ENCODE peak calls at places on chromosomes 1 and 21, in four cellular contexts. T is prostate gland, N is sigmoid colon, E is Peyer's patch. Y is an unnamed sample.
A peak's percentile ranks its signal among the peaks of the same experiment; 100 is the strongest.

GRCh38 chr1:15950763-15951295 is 25.1 kb downstream of the ZBTB17 start:
- DNase-seq in E (peak; percentile 65), T (no peak), N (peak; percentile 81), Y (no peak)

GRCh38 chr1:27504588-27505419 is 14.8 kb upstream of the WASF2 start:
- DNase-seq in T (no peak), N (peak; percentile 91), E (peak; percentile 57), Y (peak; percentile 94)

GRCh38 chr1:112906155-112906698 is 49.8 kb downstream of the SLC16A1 start:
- DNase-seq in T (no peak), N (no peak), E (no peak), Y (no peak)

GRCh38 chr21:40043423-40043822 is 176.2 kb downstream of the PCP4 start:
- DNase-seq in E (no peak), N (no peak), T (no peak), Y (no peak)

GRCh38 chr1:205291577-205291976 is 30.0 kb downstream of the NUAK2 start:
- DNase-seq in T (no peak), E (peak; percentile 72), N (no peak), Y (no peak)

GRCh38 chr1:94623560-94624148 is 82.1 kb upstream of the F3 start:
- DNase-seq in E (no peak), N (no peak), T (no peak), Y (no peak)

GRCh38 chr1:40401427-40402201 is 28.1 kb downstream of the SMAP2 start:
- DNase-seq in E (no peak), N (no peak), T (no peak), Y (no peak)

GRCh38 chr1:20496241-20496661 is 10.2 kb upstream of the CAMK2N1 start:
- DNase-seq in T (no peak), N (no peak), E (no peak), Y (no peak)

GRCh38 chr1:3359346-3360157 is 94.9 kb upstream of the ARHGEF16 start:
- DNase-seq in T (peak; percentile 80), E (no peak), N (no peak), Y (no peak)

GRCh38 chr1:180953291-180953747 is 40.6 kb downstream of the KIAA1614 start:
- DNase-seq in T (peak; percentile 72), N (peak; percentile 71), E (no peak), Y (no peak)

DNA sequence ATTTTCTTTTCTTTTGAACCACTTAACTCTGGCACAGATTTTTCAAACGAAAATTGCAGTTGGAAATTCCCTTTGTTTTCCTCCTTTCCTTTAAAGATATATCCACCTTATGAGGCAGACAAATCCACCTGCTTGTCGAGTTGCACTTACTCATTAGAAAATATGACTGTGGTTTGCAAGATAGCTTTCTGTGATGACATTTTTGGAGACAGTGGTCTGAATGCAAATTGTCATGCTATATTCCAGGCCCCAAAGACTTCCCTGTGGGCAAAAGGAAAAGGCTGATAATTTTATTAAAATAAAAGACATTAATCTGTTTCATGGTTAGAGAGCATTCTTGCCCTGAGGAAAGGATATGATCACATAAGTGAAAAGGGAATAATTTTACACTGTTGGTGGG is 120.6 kb downstream of the TNFSF18 start:
- DNase-seq in N (no peak), E (no peak), T (no peak), Y (no peak)
- H3K4me1 ChIP-seq in N (peaks cover 11% of the 10 kb centered on the region), E (no peaks in the 10 kb centered on the region), T (no peaks in the 10 kb centered on the region), Y (no peaks in the 10 kb centered on the region)

DNA sequence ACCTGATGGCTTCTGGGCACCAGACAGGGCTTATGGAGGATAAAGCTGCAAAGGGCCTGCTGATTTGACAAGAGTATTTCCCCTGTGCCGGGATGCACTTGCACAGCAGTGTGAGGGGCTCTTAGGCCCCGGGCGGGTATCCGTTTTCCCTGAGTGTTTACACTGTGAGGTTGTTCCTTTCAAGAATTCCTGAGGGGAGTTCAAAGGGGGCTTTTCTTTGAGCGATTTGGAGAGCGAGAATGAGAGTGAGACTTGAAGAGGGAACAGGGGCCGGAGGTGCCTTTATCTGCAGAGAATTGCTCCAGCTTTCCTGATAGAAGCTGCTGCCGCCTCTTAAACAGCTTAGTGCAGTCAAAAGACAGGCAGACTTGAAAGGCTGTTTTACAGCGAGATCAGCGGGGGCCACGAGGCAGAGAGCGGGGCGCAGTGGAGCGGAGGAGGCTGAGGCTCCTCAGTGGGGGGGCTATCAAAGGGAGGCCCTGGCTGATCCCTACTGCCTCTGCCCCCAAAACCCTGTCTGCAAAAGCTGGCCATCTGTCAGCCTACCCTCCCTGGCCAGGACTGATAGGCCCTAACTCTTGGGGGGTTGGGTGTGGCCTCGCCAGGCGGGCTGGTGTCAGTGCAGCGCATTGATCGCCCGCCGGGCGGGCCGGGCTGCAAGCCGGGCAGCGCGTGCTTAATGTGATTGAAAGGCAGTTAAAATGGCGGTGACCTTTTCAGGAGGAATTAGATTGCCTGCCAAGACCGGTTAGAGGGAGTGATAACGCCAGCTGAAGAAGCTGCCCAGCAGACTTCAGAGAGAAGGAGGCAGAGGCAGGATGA is 36.5 kb downstream of the TMEM53 start:
- DNase-seq in N (no peak), E (no peak), T (no peak), Y (peak; percentile 62)
- TF ChIP-seq POLR2A in N (no peak), E (no peak), T (no peak), Y (no peak)

DNA sequence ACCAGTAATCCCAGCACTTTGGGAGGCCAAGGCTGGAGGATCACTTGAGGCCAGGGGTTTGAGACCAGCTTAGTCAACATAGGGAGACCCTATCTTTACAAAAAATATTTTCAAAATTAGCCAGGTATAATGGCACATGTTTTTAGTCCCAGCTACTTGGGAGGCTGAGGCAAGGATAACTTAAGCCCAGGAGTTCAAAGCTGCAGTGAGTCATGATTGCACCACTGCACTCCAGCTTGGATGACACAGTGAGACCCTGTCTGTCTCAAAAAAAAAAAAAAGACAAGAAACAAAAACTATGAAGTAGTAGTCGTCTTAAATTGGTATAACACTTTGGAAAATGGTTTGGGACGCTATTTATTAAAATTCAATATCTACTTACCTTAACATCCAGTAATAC is 7.7 kb downstream of the AIM2 start:
- DNase-seq in E (no peak), N (no peak), T (no peak), Y (no peak)
- H3K4me1 ChIP-seq in E (no peaks in the 10 kb centered on the region), N (no peaks in the 10 kb centered on the region), T (no peaks in the 10 kb centered on the region), Y (no peaks in the 10 kb centered on the region)

GRCh38 chr1:62436466-62437272 is at the start of gene USP1:
- DNase-seq in E (peak; percentile 98), T (no peak), N (peak; percentile 99), Y (peak; percentile 98)
- TF ChIP-seq POLR2A in E (no peak), T (peak; percentile 55), N (no peak), Y (no peak)

GRCh38 chr1:208536176-208536575 is 292.0 kb upstream of the PLXNA2 start:
- DNase-seq in T (no peak), N (no peak), E (no peak), Y (no peak)
- H3K4me1 ChIP-seq in T (no peaks in the 10 kb centered on the region), N (no peaks in the 10 kb centered on the region), E (no peaks in the 10 kb centered on the region), Y (no peaks in the 10 kb centered on the region)

DNA sequence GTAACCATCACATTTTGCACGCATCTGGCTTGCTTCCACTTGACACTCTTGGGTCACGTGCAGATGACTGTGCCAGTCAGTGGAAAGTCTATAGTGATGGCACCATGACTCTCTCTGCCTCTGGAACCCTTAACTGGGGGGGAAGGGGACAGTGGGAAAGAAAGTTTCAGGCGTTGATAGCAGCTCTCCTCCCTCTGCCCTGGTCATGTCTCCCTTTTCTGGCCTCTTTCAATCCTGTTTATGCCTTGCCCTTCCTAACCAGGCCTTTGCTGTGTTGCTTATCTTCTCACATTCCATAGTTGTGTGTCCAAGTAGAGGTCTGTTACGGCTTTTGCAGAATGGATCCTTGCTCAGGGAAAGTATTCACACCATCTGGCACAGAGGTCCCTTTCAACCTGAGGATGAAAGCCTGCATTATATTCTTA is 93.5 kb downstream of the NRDC start:
- DNase-seq in T (no peak), N (no peak), E (no peak), Y (no peak)
- TF ChIP-seq POLR2A in T (no peak), N (no peak), E (no peak), Y (no peak)

DNA sequence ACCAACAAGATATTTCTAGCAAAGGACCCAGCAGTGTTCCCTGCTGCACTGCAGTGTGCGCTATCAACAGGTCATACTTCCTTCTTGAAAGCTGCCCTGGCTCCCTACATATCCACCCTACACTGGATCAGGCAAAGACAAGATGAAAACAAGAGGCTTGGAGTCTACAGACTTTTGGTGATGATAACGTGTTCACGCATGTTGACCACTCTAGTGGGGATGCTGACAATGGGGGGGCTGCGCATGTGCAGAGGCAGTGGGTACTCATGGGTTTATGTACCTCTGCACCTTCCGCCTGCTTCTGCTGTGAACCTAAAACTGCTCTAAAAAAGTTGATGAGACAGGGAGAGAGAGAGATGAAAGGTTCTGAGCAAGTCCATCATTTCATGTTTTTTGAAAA is 5.5 kb downstream of the ENO1 start:
- DNase-seq in N (no peak), T (no peak), E (no peak), Y (no peak)
- H3K4me1 ChIP-seq in N (peaks cover 47% of the 10 kb centered on the region), T (no peaks in the 10 kb centered on the region), E (peaks cover 71% of the 10 kb centered on the region), Y (peaks cover 32% of the 10 kb centered on the region)

GRCh38 chr1:159867322-159868064 is 5.0 kb upstream of the VSIG8 start:
- DNase-seq in E (peak; percentile 88), T (peak; percentile 48), N (no peak), Y (no peak)
- TF ChIP-seq POLR2A in E (no peak), T (no peak), N (no peak), Y (no peak)

Y was measured in testis.